ENCODE peak calls at places on chromosomes 7 and 10, in five cellular contexts. W is lower leg skin, G is HFF-Myc, E is cardiac muscle cell, Q is upper lobe of right lung. T is an unnamed sample.
A peak's percentile ranks its signal among the peaks of the same experiment; 100 is the strongest.

GRCh38 chr10:24505759-24506158 is 217.9 kb downstream of the ARHGAP21 start:
- DNase-seq in W (no peak), G (no peak), E (no peak), Q (no peak), T (no peak)

GRCh38 chr10:120415709-120416330 is 41.2 kb upstream of the PLPP4 start:
- DNase-seq in W (no peak), G (no peak), E (no peak), Q (no peak), T (no peak)

GRCh38 chr7:155470186-155470487 is 12.2 kb downstream of the EN2 start:
- DNase-seq in W (no peak), G (no peak), E (no peak), Q (no peak), T (no peak)

GRCh38 chr10:58842860-58843376 is 330.2 kb downstream of the BICC1 start:
- DNase-seq in W (no peak), G (no peak), E (no peak), Q (no peak), T (no peak)

GRCh38 chr7:129671276-129671675 is 59.8 kb downstream of the NRF1 start:
- DNase-seq in W (no peak), G (no peak), E (no peak), Q (no peak), T (no peak)

GRCh38 chr10:90289037-90289436 is 568.8 kb downstream of the HTR7 start:
- DNase-seq in W (no peak), G (no peak), E (no peak), Q (no peak), T (no peak)

GRCh38 chr10:71285180-71285545 is 33.9 kb upstream of the SLC29A3 start:
- DNase-seq in W (no peak), G (no peak), E (peak; percentile 61), Q (no peak), T (peak; percentile 85)

GRCh38 chr10:91590142-91590903 is 42.5 kb downstream of the PPP1R3C start:
- DNase-seq in W (no peak), G (no peak), E (no peak), Q (no peak), T (no peak)

GRCh38 chr7:139362302-139362701 is 2.6 kb downstream of the LUC7L2 start:
- DNase-seq in W (no peak), G (no peak), E (peak; percentile 45), Q (no peak), T (no peak)

DNA sequence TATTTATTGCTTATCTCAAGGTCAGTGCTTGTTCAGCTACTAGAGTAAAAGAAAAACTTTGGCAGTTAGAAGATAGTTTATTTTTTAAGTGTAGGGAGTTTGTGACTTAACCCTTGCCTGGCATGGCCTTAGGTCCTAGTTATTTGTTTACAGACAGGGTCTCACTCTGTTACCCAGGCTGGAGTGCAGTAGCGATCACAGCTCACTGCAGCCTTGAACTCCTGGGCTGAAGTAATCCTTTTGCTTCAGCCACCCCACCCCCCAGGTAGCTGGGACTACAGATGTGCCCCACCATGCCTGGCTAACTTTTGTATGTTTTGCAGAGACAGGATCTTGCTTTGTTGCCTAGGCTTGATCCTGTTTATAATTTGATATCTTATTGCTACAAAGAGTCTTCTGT is 4.2 kb downstream of the ANLN start:
- DNase-seq in W (no peak), G (no peak), E (no peak), Q (no peak), T (no peak)
- TF ChIP-seq CTCF in W (no peak), G (no peak), E (no peak), Q (no peak), T (no peak)

DNA sequence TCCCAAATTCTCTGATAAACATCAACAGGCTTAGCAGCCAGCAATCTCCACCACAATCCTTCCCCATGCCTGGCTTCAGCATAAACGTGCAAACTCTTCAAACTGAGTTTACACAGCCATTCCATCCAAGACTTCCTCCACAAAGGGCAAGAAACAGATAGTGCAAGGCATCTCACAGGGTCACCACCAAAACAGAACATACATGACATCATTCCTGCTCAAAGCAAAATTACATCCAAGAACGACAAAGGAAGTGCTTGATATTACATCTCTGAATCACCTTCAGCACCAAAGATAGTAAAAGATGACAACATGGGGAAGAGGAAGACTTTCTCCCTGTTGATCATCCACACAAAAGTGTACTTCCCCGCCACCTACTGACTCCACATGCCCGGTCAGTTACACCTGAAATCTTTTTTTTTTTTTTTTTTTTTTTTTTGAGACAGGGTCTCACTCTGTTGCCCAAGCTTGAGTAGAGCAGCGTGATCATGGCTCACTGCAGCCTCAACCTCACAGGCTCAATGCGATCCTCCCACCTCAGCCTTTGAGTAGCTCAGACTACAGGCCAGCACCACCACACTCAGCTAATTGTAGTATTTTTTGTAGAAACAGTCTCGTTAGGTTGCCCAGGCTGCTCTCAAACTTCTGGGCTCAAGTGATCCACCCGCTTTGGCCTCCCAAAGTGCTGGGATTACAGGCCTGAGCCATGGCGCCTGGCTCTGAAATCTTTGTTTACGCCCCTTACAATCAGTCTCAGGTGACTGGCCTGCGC is 127.5 kb downstream of the PARD3 start:
- DNase-seq in W (no peak), G (no peak), E (no peak), Q (no peak), T (no peak)
- TF ChIP-seq CTCF in W (no peak), G (no peak), E (no peak), Q (no peak), T (no peak)

GRCh38 chr10:95604630-95605029 is 43.5 kb upstream of the SORBS1 start:
- DNase-seq in W (no peak), G (no peak), E (peak; percentile 45), Q (no peak), T (no peak)

GRCh38 chr10:95602382-95602781 is 41.2 kb upstream of the SORBS1 start:
- DNase-seq in W (no peak), G (no peak), E (no peak), Q (no peak), T (no peak)

GRCh38 chr10:95597788-95598187 is 36.6 kb upstream of the SORBS1 start:
- DNase-seq in W (no peak), G (no peak), E (no peak), Q (no peak), T (no peak)

GRCh38 chr10:95600158-95600557 is 39.0 kb upstream of the SORBS1 start:
- DNase-seq in W (no peak), G (no peak), E (no peak), Q (no peak), T (no peak)

GRCh38 chr10:95601116-95601719 is 40.0 kb upstream of the SORBS1 start:
- DNase-seq in W (peak; percentile 78), G (peak; percentile 61), E (peak; percentile 92), Q (peak; percentile 69), T (peak; percentile 80)
- TF ChIP-seq CTCF in W (no peak), G (peak; percentile 97), E (peak; percentile 99), Q (peak; percentile 91), T (peak; percentile 96)

GRCh38 chr7:30888783-30889182 is 22.9 kb upstream of the AQP1 start:
- DNase-seq in W (peak; percentile 48), G (peak; percentile 86), E (peak; percentile 39), Q (no peak), T (no peak)
- TF ChIP-seq CTCF in W (no peak), G (no peak), E (peak; percentile 18), Q (no peak), T (peak; percentile 38)

DNA sequence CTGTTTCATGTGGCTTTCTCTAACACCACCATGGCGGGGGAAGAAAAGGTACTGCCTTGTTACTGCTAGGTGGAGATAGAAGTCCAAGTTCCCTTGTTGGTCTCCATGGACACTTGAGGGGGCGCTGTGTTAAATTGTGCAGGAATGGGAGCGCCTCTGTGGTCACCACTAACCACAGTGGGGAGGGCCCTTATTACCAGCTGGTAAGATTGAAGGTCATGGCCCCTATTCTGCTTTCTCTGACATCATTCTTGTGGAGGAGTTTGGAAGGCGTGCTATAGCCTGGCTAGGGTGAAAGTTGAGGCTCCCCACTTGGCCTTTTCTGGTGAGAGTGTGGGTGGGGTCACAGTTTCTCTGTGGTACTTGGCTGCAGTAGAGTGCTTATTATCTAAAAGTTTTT is 14.9 kb upstream of the MXI1 start:
- DNase-seq in W (no peak), G (no peak), E (no peak), Q (no peak), T (no peak)
- TF ChIP-seq CTCF in W (no peak), G (peak; percentile 20), E (peak; percentile 13), Q (no peak), T (no peak)

GRCh38 chr10:129498680-129499079 is 31.6 kb downstream of the MGMT start:
- DNase-seq in W (no peak), G (no peak), E (no peak), Q (no peak), T (no peak)
- TF ChIP-seq CTCF in W (no peak), G (no peak), E (no peak), Q (no peak), T (no peak)

GRCh38 chr7:108973075-108973474 is 403.4 kb downstream of the DNAJB9 start:
- DNase-seq in W (no peak), G (no peak), E (peak; percentile 52), Q (no peak), T (peak; percentile 41)
- TF ChIP-seq CTCF in W (no peak), G (no peak), E (no peak), Q (no peak), T (no peak)

DNA sequence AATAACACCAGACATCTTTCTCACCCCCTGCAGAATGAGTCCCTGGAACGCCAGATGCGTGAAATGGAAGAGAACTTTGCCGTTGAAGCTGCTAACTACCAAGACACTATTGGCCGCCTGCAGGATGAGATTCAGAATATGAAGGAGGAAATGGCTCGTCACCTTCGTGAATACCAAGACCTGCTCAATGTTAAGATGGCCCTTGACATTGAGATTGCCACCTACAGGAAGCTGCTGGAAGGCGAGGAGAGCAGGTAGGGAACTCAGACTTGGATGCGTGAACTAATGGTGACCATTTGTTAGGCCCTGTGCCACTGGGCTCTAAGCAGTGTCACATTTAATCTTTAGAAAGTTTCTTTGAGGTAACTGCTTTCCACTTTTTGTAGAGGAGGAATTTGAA is 7.1 kb downstream of the VIM start:
- DNase-seq in W (no peak), G (no peak), E (no peak), Q (no peak), T (no peak)
- TF ChIP-seq CTCF in W (no peak), G (peak; percentile 21), E (peak; percentile 35), Q (no peak), T (peak; percentile 49)

T was measured in SK-N-SH.